ENCODE peak calls at places on chromosomes 6 and 20, in five cellular contexts. Q is sigmoid colon, V is WERI-Rb-1, M is T-helper 1 cell, U is HEK293T. K is an unnamed sample.

GRCh38 chr20:36572701-36573102 is 695 bp upstream of the TGIF2 start:
- DNase-seq in Q (no peak), V (no peak), M (peak), U (peak), K (peak)

GRCh38 chr20:58523072-58523681 is 8.0 kb upstream of the APCDD1L start:
- DNase-seq in Q (no peak), V (peak), M (no peak), U (no peak), K (no peak)

GRCh38 chr20:18477218-18477617 is 10.0 kb downstream of the POLR3F start:
- DNase-seq in Q (no peak), V (no peak), M (no peak), U (no peak), K (no peak)

GRCh38 chr6:13846841-13847240 is 32.5 kb upstream of the MCUR1 start:
- DNase-seq in Q (no peak), V (peak), M (no peak), U (peak), K (no peak)

GRCh38 chr20:45300961-45301360 is 5.7 kb upstream of the RBPJL start:
- DNase-seq in Q (no peak), V (peak), M (no peak), U (peak), K (no peak)

GRCh38 chr6:84018453-84019061 is 15.0 kb upstream of the MRAP2 start:
- DNase-seq in Q (no peak), V (peak), M (no peak), U (no peak), K (no peak)

GRCh38 chr20:48604936-48605335 is 222.9 kb downstream of the PREX1 start:
- DNase-seq in Q (peak), V (no peak), M (no peak), U (no peak), K (no peak)

GRCh38 chr20:51481311-51481997 is 61.1 kb downstream of the NFATC2 start:
- DNase-seq in Q (no peak), V (no peak), M (peak), U (no peak), K (no peak)

GRCh38 chr6:90025418-90026089 is 131.3 kb downstream of the GJA10 start:
- DNase-seq in Q (no peak), V (no peak), M (no peak), U (peak), K (peak)

GRCh38 chr6:30885999-30886896 is 1.9 kb downstream of the DDR1 start:
- DNase-seq in Q (peak), V (peak), M (no peak), U (no peak), K (no peak)